ENCODE peak calls at places on chromosomes 1 and 21, in ten cellular contexts. V is AG10803; Q is activated CD4-positive, alpha-beta T cell treated with anti-CD3 and anti-CD28 coated beads, Interleukin-2, amount 50 U/mL, for 4 hours; H is stimulated activated CD4-positive, alpha-beta T cell treated with anti-CD3 and anti-CD28 coated beads, Interleukin-1b, Interleukin-23, amount 100 ng/mL, for 4 hours; S is dorsolateral prefrontal cortex; I is heart right ventricle; R is NAMALWA; X is 8988T; P is ELR; L is mucosa of gallbladder. O is an unnamed sample.

GRCh38 chr1:31434979-31435378 is 22.0 kb downstream of the SERINC2 start:
- DNase-seq in L (no peak), I (no peak), X (no peak), S (no peak), Q (no peak), V (no peak), P (no peak), H (no peak), R (no peak), O (no peak)

GRCh38 chr1:228098323-228098931 is 4.7 kb downstream of the C1orf35 start:
- DNase-seq in X (no peak), H (no peak), S (no peak), Q (no peak), R (no peak), P (no peak), V (no peak), I (no peak), L (no peak), O (peak; percentile 12)

GRCh38 chr21:25925936-25926335 is 191.2 kb downstream of the GABPA start:
- DNase-seq in H (no peak), I (no peak), L (no peak), X (no peak), S (no peak), P (no peak), Q (no peak), V (no peak), R (no peak), O (no peak)

GRCh38 chr1:155051777-155052398 is 772 bp downstream of the ADAM15 start:
- DNase-seq in Q (peak; percentile 34), V (peak; percentile 21), L (peak; percentile 29), I (peak; percentile 71), P (peak; percentile 55), X (peak; percentile 82), H (no peak), S (no peak), R (peak; percentile 58), O (no peak)

GRCh38 chr1:12161662-12162458 is 4.9 kb upstream of the TNFRSF1B start:
- DNase-seq in S (peak; percentile 47), V (peak; percentile 83), P (peak; percentile 92), R (peak; percentile 70), L (peak; percentile 86), X (peak; percentile 80), Q (peak; percentile 61), H (peak; percentile 49), I (peak; percentile 92), O (peak; percentile 55)

GRCh38 chr1:240341365-240342250 is 249.9 kb downstream of the FMN2 start:
- DNase-seq in L (no peak), H (no peak), Q (no peak), V (no peak), I (no peak), R (no peak), S (no peak), P (peak; percentile 24), X (no peak), O (no peak)

GRCh38 chr1:31515061-31515775 is 61.1 kb upstream of the TINAGL1 start:
- DNase-seq in X (no peak), I (no peak), R (no peak), H (no peak), P (no peak), V (no peak), L (no peak), Q (no peak), S (no peak), O (no peak)

GRCh38 chr1:68973459-68974244 is 476.8 kb upstream of the DEPDC1 start:
- DNase-seq in V (peak; percentile 25), S (no peak), X (no peak), I (no peak), L (no peak), H (no peak), R (no peak), Q (no peak), P (peak; percentile 20), O (no peak)

GRCh38 chr1:101198842-101199636 is 37.8 kb upstream of the S1PR1 start:
- DNase-seq in P (no peak), H (no peak), Q (no peak), S (no peak), L (no peak), X (no peak), V (no peak), I (no peak), R (no peak), O (no peak)

GRCh38 chr1:186304982-186305949 is 69.8 kb downstream of the TPR start:
- DNase-seq in H (peak; percentile 23), Q (no peak), S (no peak), V (peak; percentile 34), X (no peak), I (no peak), P (peak; percentile 65), R (peak; percentile 63), L (no peak), O (no peak)

GRCh38 chr1:9591669-9592509 is 3.2 kb downstream of the TMEM201 start:
- DNase-seq in I (no peak), Q (no peak), R (no peak), X (no peak), P (no peak), S (no peak), L (no peak), V (no peak), H (no peak), O (no peak)

GRCh38 chr21:38470762-38471161 is 27.5 kb downstream of the ERG start:
- DNase-seq in P (no peak), R (no peak), X (no peak), I (no peak), S (no peak), Q (no peak), H (no peak), L (no peak), V (peak; percentile 30), O (no peak)

GRCh38 chr21:32184485-32184884 is 94.4 kb downstream of the MIS18A start:
- DNase-seq in P (no peak), I (no peak), V (no peak), X (no peak), H (no peak), R (no peak), L (no peak), Q (no peak), S (no peak), O (no peak)

GRCh38 chr1:45924736-45925135 is 121.3 kb downstream of the MAST2 start:
- DNase-seq in Q (no peak), L (no peak), P (no peak), S (no peak), H (no peak), V (peak; percentile 34), X (no peak), R (no peak), I (no peak), O (no peak)

GRCh38 chr1:230340778-230341546 is 85.2 kb downstream of the PGBD5 start:
- DNase-seq in V (no peak), L (no peak), P (no peak), H (no peak), X (no peak), S (no peak), R (no peak), Q (no peak), I (peak; percentile 61), O (no peak)

GRCh38 chr1:201505505-201505893 is 1.4 kb downstream of the CSRP1 start:
- DNase-seq in L (no peak), V (peak; percentile 70), S (no peak), H (no peak), I (no peak), R (no peak), P (peak; percentile 85), X (peak; percentile 64), Q (no peak), O (no peak)

GRCh38 chr21:15098908-15099307 is 34.1 kb upstream of the NRIP1 start:
- DNase-seq in R (no peak), Q (no peak), H (no peak), X (no peak), P (no peak), L (no peak), S (no peak), V (no peak), I (no peak), O (no peak)

GRCh38 chr1:156816561-156817328 is at the start of gene SH2D2A:
- DNase-seq in L (peak; percentile 82), R (peak; percentile 93), I (peak; percentile 45), X (no peak), H (peak; percentile 90), P (peak; percentile 75), V (peak; percentile 8), S (no peak), Q (peak; percentile 94), O (peak; percentile 48)

GRCh38 chr1:28108006-28108405 is 19.6 kb upstream of the EYA3 start:
- DNase-seq in L (no peak), H (no peak), V (no peak), X (no peak), I (no peak), Q (no peak), R (no peak), S (no peak), P (no peak), O (no peak)

GRCh38 chr1:172498858-172499257 is 34.1 kb upstream of the SUCO start:
- DNase-seq in V (no peak), X (no peak), R (no peak), P (no peak), I (no peak), H (no peak), L (no peak), Q (no peak), S (no peak), O (no peak)

GRCh38 chr1:196535727-196536126 is 72.5 kb downstream of the KCNT2 start:
- DNase-seq in X (no peak), V (peak; percentile 41), S (no peak), R (peak; percentile 46), I (no peak), H (no peak), L (no peak), Q (no peak), P (peak; percentile 66), O (no peak)

GRCh38 chr1:220666349-220666748 is 23.8 kb upstream of the C1orf115 start:
- DNase-seq in R (no peak), X (no peak), P (no peak), I (no peak), Q (no peak), H (no peak), S (no peak), V (no peak), L (no peak), O (no peak)

GRCh38 chr1:22412932-22413727 is 38.5 kb upstream of the ZBTB40 start:
- DNase-seq in Q (no peak), X (no peak), I (no peak), R (peak; percentile 23), V (peak; percentile 83), H (no peak), L (peak; percentile 31), S (no peak), P (peak; percentile 31), O (no peak)

GRCh38 chr1:24427469-24427862 is 11.9 kb downstream of the NIPAL3 start:
- DNase-seq in H (no peak), S (no peak), V (no peak), R (no peak), Q (no peak), L (no peak), I (no peak), X (no peak), P (no peak), O (no peak)

GRCh38 chr1:235525314-235525713 is 21.1 kb upstream of the B3GALNT2 start:
- DNase-seq in X (no peak), R (no peak), P (no peak), H (no peak), S (no peak), Q (no peak), V (no peak), L (no peak), I (no peak), O (no peak)

GRCh38 chr1:233518344-233518743 is 95.6 kb upstream of the KCNK1 start:
- DNase-seq in Q (no peak), I (no peak), S (peak; percentile 55), L (no peak), V (peak; percentile 1), P (peak; percentile 15), X (no peak), R (peak; percentile 60), H (no peak), O (no peak)

GRCh38 chr1:32159189-32159588 is 20.3 kb upstream of the TXLNA start:
- DNase-seq in V (no peak), H (no peak), I (no peak), P (no peak), L (no peak), R (no peak), S (no peak), Q (no peak), X (no peak), O (no peak)

GRCh38 chr1:241527146-241527545 is 5.0 kb upstream of the KMO start:
- DNase-seq in H (no peak), L (no peak), P (no peak), V (no peak), R (no peak), S (no peak), X (no peak), I (no peak), Q (no peak), O (no peak)